ENCODE peak calls at places on chromosomes 7 and 10, in nine cellular contexts. H, Q, Y, V, U, P, B, K and R are unnamed samples.

GRCh38 chr7:104207348-104207730 is 474 bp downstream of the ORC5 start:
- DNase-seq in H (no peak), Q (no peak), Y (no peak), V (peak), U (peak), P (no peak), B (no peak), K (no peak), R (peak)

GRCh38 chr7:2508327-2509231 is 11.0 kb upstream of the LFNG start:
- DNase-seq in H (no peak), Q (peak), Y (no peak), V (peak), U (peak), P (no peak), B (no peak), K (peak), R (peak)

GRCh38 chr7:24384362-24385030 is 100.5 kb downstream of the NPY start:
- DNase-seq in H (no peak), Q (no peak), Y (no peak), V (no peak), U (no peak), P (no peak), B (no peak), K (no peak), R (no peak)

GRCh38 chr7:157540020-157540419 is 203.2 kb downstream of the DNAJB6 start:
- DNase-seq in H (no peak), Q (no peak), Y (peak), V (no peak), U (no peak), P (no peak), B (peak), K (no peak), R (no peak)

GRCh38 chr10:53269482-53269881 is 496.9 kb upstream of the MBL2 start:
- DNase-seq in H (no peak), Q (no peak), Y (no peak), V (no peak), U (no peak), P (no peak), B (no peak), K (no peak), R (no peak)

GRCh38 chr7:22359156-22359697 is 2.3 kb upstream of the RAPGEF5 start:
- DNase-seq in H (no peak), Q (no peak), Y (no peak), V (no peak), U (no peak), P (no peak), B (no peak), K (no peak), R (no peak)

GRCh38 chr10:61765176-61766087 is 102.7 kb downstream of the CABCOCO1 start:
- DNase-seq in H (no peak), Q (no peak), Y (no peak), V (no peak), U (no peak), P (no peak), B (no peak), K (no peak), R (no peak)

GRCh38 chr10:33067481-33067880 is 109.5 kb upstream of the ITGB1 start:
- DNase-seq in H (no peak), Q (no peak), Y (no peak), V (no peak), U (no peak), P (no peak), B (no peak), K (no peak), R (no peak)

GRCh38 chr10:11178606-11179221 is 161.0 kb downstream of the CELF2 start:
- DNase-seq in H (no peak), Q (no peak), Y (peak), V (peak), U (peak), P (no peak), B (no peak), K (peak), R (peak)

GRCh38 chr7:112199035-112199655 is 7.1 kb downstream of the DOCK4 start:
- DNase-seq in H (no peak), Q (no peak), Y (no peak), V (no peak), U (peak), P (peak), B (no peak), K (no peak), R (no peak)

GRCh38 chr7:112192236-112193154 is 13.7 kb downstream of the DOCK4 start:
- DNase-seq in H (no peak), Q (no peak), Y (no peak), V (no peak), U (peak), P (peak), B (no peak), K (peak), R (no peak)

GRCh38 chr7:112195717-112196116 is 10.5 kb downstream of the DOCK4 start:
- DNase-seq in H (no peak), Q (no peak), Y (no peak), V (no peak), U (no peak), P (no peak), B (no peak), K (no peak), R (no peak)

GRCh38 chr7:112190120-112190519 is 16.1 kb downstream of the DOCK4 start:
- DNase-seq in H (no peak), Q (no peak), Y (no peak), V (no peak), U (no peak), P (no peak), B (no peak), K (no peak), R (no peak)

GRCh38 chr7:112193915-112194502 is 12.2 kb downstream of the DOCK4 start:
- DNase-seq in H (no peak), Q (no peak), Y (no peak), V (no peak), U (no peak), P (no peak), B (no peak), K (no peak), R (no peak)
- TF ChIP-seq CTCF in H (no peak), Q (no peak), Y (no peak), V (no peak), U (no peak), P (no peak), B (no peak), K (no peak), R (no peak)

GRCh38 chr7:70634071-70634470 is 497.9 kb upstream of the GALNT17 start:
- DNase-seq in H (no peak), Q (no peak), Y (no peak), V (no peak), U (no peak), P (no peak), B (no peak), K (no peak), R (no peak)

GRCh38 chr7:70636169-70636568 is 495.8 kb upstream of the GALNT17 start:
- DNase-seq in H (no peak), Q (no peak), Y (no peak), V (no peak), U (no peak), P (no peak), B (no peak), K (no peak), R (no peak)

GRCh38 chr7:70637726-70638125 is 494.2 kb upstream of the GALNT17 start:
- DNase-seq in H (no peak), Q (no peak), Y (no peak), V (no peak), U (no peak), P (no peak), B (no peak), K (no peak), R (no peak)

GRCh38 chr7:70634610-70635068 is 497.3 kb upstream of the GALNT17 start:
- DNase-seq in H (no peak), Q (no peak), Y (no peak), V (no peak), U (peak), P (no peak), B (no peak), K (no peak), R (no peak)

DNA sequence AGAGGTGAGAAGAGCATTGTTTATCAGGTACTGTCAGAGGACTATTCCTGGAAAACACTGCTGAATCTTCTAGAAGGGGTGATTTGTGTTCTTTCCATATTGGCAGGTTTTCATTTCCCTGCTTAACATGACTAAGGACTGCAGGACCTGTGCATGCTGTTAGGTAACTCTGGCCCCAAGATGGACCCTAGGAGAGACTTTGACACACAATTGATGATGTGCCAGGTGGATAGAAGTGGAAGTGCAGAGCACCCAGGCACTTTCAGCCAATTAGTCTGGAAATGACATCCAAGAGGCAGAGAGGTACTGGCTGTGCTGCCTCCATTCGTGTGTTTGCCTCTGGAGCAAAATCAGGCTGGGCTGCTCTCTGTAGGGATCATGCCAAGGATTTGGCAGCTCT is 496.3 kb upstream of the GALNT17 start:
- DNase-seq in H (no peak), Q (no peak), Y (no peak), V (no peak), U (peak), P (no peak), B (no peak), K (no peak), R (no peak)
- TF ChIP-seq CTCF in H (no peak), Q (no peak), Y (no peak), V (no peak), U (no peak), P (no peak), B (no peak), K (no peak), R (no peak)

GRCh38 chr10:873020-873419 is 58.5 kb downstream of the LARP4B start:
- DNase-seq in H (no peak), Q (no peak), Y (no peak), V (no peak), U (no peak), P (no peak), B (no peak), K (peak), R (no peak)

GRCh38 chr10:878333-878753 is 53.2 kb downstream of the LARP4B start:
- DNase-seq in H (no peak), Q (no peak), Y (no peak), V (no peak), U (peak), P (no peak), B (no peak), K (no peak), R (no peak)

GRCh38 chr10:876442-876841 is 55.1 kb downstream of the LARP4B start:
- DNase-seq in H (no peak), Q (no peak), Y (no peak), V (no peak), U (no peak), P (no peak), B (no peak), K (no peak), R (no peak)

DNA sequence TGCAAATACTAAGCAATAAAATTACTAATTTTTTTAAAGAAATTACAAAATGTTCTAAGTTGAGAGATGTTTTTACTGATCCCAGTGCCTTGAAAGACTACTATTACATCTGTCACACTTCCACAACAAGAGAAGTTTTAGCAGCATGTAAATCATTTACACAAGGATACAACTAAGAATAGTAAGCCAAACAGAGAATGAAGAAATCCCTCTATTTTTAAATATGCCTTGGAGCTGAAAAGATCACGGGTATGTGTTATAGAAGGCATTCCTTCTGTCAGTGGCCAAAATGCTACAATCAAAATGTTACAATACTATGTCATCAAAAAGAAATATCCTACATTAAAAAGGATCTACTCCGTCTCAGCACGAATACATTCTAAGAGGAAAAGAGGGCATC is 52.6 kb downstream of the LARP4B start:
- DNase-seq in H (no peak), Q (no peak), Y (no peak), V (no peak), U (no peak), P (no peak), B (no peak), K (no peak), R (no peak)
- TF ChIP-seq CTCF in H (no peak), Q (no peak), Y (no peak), V (no peak), U (no peak), P (no peak), B (no peak), K (no peak), R (no peak)

DNA sequence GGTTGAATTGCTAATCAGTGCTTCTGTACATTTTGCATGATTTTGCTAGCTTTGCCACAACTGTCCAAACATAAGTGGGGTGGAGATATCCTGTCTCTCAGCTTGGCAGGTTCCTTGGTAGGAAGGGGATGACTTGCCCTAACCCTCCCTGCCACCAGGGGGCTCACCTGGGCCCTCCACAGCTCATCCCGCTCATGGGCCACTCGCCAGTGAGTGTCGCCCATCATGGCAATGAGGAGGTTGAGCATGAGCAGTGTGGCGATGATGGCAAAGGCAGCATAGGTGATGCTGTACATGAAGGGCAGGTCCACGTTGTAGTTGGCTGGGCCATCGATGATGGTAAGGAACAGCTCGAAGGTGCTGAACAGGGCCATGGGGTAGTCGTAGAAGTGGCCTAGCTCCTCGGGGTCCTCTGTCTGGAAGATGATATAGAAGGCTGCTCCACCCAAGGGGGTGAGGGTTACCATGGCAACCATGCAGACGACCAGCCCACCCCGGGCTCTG is 12.2 kb downstream of the TRPV6 start:
- DNase-seq in H (no peak), Q (peak), Y (no peak), V (peak), U (peak), P (no peak), B (peak), K (no peak), R (peak)
- TF ChIP-seq CTCF in H (no peak), Q (peak), Y (peak), V (peak), U (peak), P (peak), B (peak), K (peak), R (peak)

GRCh38 chr7:101411477-101411954 is 48.8 kb downstream of the COL26A1 start:
- DNase-seq in H (no peak), Q (no peak), Y (no peak), V (no peak), U (no peak), P (no peak), B (no peak), K (no peak), R (no peak)
- TF ChIP-seq CTCF in H (no peak), Q (no peak), Y (peak), V (no peak), U (no peak), P (no peak), B (no peak), K (no peak), R (no peak)

DNA sequence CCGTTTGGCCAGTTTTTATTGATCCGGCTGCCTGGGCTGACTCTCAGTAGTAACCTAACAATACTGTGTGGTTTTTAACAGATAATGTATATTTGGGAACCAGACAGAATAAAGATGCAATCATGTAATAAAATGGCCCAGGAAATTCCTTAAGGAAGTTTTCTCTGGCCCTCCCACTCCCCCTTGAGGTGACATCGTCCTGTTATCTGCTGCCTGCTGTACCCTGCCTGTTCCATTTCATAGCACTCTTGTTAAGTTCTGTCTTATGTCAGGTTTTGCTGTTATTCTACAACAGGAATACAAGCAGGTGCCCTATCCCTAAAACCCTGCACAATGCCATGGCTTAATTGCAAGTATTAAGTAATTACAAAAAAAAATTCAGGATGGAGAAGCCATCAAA is 12.5 kb downstream of the ITGB8 start:
- DNase-seq in H (no peak), Q (peak), Y (no peak), V (no peak), U (no peak), P (no peak), B (no peak), K (no peak), R (no peak)
- TF ChIP-seq CTCF in H (no peak), Q (peak), Y (no peak), V (no peak), U (peak), P (peak), B (no peak), K (no peak), R (no peak)

GRCh38 chr10:86103391-86104101 is 263.0 kb downstream of the GRID1 start:
- DNase-seq in H (no peak), Q (no peak), Y (no peak), V (no peak), U (no peak), P (no peak), B (no peak), K (no peak), R (no peak)
- TF ChIP-seq CTCF in H (no peak), Q (no peak), Y (no peak), V (no peak), U (no peak), P (peak), B (no peak), K (no peak), R (no peak)

GRCh38 chr7:132145466-132145865 is 430.8 kb downstream of the PLXNA4 start:
- DNase-seq in H (no peak), Q (no peak), Y (no peak), V (no peak), U (peak), P (peak), B (no peak), K (no peak), R (no peak)
- TF ChIP-seq CTCF in H (no peak), Q (no peak), Y (no peak), V (no peak), U (no peak), P (no peak), B (no peak), K (no peak), R (no peak)